ENCODE peak calls at places on chromosomes 11 and 22, in seven cellular contexts. L, M, W, G, Y, S and O are unnamed samples.
A peak's percentile ranks its signal among the peaks of the same experiment; 100 is the strongest.

GRCh38 chr22:27613099-27614089 is 188.2 kb downstream of the MN1 start:
- DNase-seq in L (no peak), M (no peak), W (no peak), G (no peak), Y (no peak), S (no peak), O (no peak)

GRCh38 chr11:94664336-94664735 is 97.2 kb downstream of the PIWIL4 start:
- DNase-seq in L (no peak), M (peak; percentile 5), W (peak; percentile 18), G (no peak), Y (no peak), S (no peak), O (no peak)

GRCh38 chr11:110966131-110966530 is 253.9 kb upstream of the ARHGAP20 start:
- DNase-seq in L (no peak), M (no peak), W (no peak), G (no peak), Y (no peak), S (no peak), O (no peak)

GRCh38 chr22:39530136-39530535 is 2.4 kb downstream of the RPS19BP1 start:
- DNase-seq in L (no peak), M (no peak), W (no peak), G (no peak), Y (no peak), S (no peak), O (no peak)

GRCh38 chr11:64251986-64252837 is 882 bp downstream of the PLCB3 start:
- DNase-seq in L (peak; percentile 66), M (no peak), W (no peak), G (no peak), Y (no peak), S (no peak), O (no peak)

GRCh38 chr11:117715801-117716200 is 81.2 kb downstream of the DSCAML1 start:
- DNase-seq in L (no peak), M (no peak), W (no peak), G (no peak), Y (no peak), S (no peak), O (no peak)

GRCh38 chr11:18684267-18684666 is 14.3 kb upstream of the TMEM86A start:
- DNase-seq in L (no peak), M (no peak), W (no peak), G (no peak), Y (no peak), S (no peak), O (no peak)

GRCh38 chr11:35170503-35170902 is 31.5 kb downstream of the CD44 start:
- DNase-seq in L (no peak), M (no peak), W (no peak), G (no peak), Y (peak; percentile 45), S (no peak), O (no peak)

GRCh38 chr11:282171-282570 is 4.0 kb downstream of the NLRP6 start:
- DNase-seq in L (no peak), M (no peak), W (no peak), G (no peak), Y (no peak), S (no peak), O (no peak)

GRCh38 chr11:15927866-15928217 is 428.5 kb downstream of the SOX6 start:
- DNase-seq in L (no peak), M (no peak), W (no peak), G (no peak), Y (no peak), S (no peak), O (no peak)

GRCh38 chr11:131899954-131900580 is 529.7 kb downstream of the NTM start:
- DNase-seq in L (no peak), M (no peak), W (no peak), G (no peak), Y (no peak), S (no peak), O (no peak)

GRCh38 chr11:131906963-131907362 is 536.5 kb downstream of the NTM start:
- DNase-seq in L (no peak), M (no peak), W (no peak), G (no peak), Y (no peak), S (no peak), O (no peak)

GRCh38 chr11:131908316-131908715 is 537.9 kb downstream of the NTM start:
- DNase-seq in L (no peak), M (no peak), W (no peak), G (no peak), Y (no peak), S (no peak), O (no peak)

GRCh38 chr11:131907371-131907770 is 537.0 kb downstream of the NTM start:
- DNase-seq in L (no peak), M (no peak), W (no peak), G (no peak), Y (no peak), S (no peak), O (no peak)

GRCh38 chr11:131904756-131905155 is 534.3 kb downstream of the NTM start:
- DNase-seq in L (no peak), M (no peak), W (no peak), G (no peak), Y (no peak), S (no peak), O (no peak)
- H3K27ac ChIP-seq in L (no peak overlapping the region), M (no peak overlapping the region), W (no peak overlapping the region), G (no peak overlapping the region), Y (no peak overlapping the region), S (no peak overlapping the region), O (no peak overlapping the region)

GRCh38 chr11:72885853-72886252 is 71.6 kb downstream of the ATG16L2 start:
- DNase-seq in L (no peak), M (no peak), W (no peak), G (no peak), Y (no peak), S (no peak), O (no peak)
- H3K27ac ChIP-seq in L (no peak overlapping the region), M (no peak overlapping the region), W (no peak overlapping the region), G (no peak overlapping the region), Y (no peak overlapping the region), S (no peak overlapping the region), O (no peak overlapping the region)

GRCh38 chr22:29334148-29334547 is 18.7 kb upstream of the RASL10A start:
- DNase-seq in L (no peak), M (no peak), W (no peak), G (no peak), Y (no peak), S (no peak), O (no peak)

GRCh38 chr22:29332886-29333496 is 17.5 kb upstream of the RASL10A start:
- DNase-seq in L (no peak), M (no peak), W (no peak), G (no peak), Y (no peak), S (no peak), O (no peak)

GRCh38 chr22:29335656-29336055 is 20.2 kb upstream of the RASL10A start:
- DNase-seq in L (no peak), M (no peak), W (no peak), G (no peak), Y (no peak), S (no peak), O (no peak)

GRCh38 chr22:29336751-29337490 is 21.4 kb upstream of the RASL10A start:
- DNase-seq in L (no peak), M (no peak), W (no peak), G (no peak), Y (no peak), S (no peak), O (no peak)

DNA sequence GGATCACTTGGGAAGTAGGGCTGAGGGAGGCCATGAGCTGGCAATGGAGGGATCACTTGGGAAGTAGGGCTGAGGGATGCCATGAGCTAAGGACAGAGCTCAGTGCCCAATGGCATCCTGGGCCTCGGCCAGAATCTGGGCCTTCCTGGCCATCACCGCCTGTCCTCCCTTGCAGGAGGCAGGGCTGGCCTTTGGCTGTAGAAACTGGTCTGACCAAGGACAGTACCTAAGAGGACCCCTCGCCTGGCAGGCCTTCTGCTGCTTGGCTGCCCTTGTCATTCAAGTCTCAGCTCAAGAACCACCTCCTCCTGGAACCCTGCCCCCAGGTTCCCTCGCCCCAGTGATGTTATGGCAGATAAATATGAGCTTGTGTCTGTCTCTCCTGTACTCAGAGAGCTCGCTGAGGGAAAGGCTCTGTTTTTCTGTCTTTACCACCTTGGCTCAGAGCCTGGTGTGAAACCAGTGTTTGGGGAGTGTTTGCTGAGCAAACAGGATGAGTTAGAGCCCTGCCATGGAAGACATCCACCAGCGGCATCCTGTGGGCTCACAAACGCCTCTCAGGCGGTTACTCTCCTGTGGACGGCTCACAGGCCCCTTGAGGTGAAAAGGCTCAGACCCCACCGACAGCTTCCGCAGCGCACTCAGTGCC is 19.3 kb upstream of the RASL10A start:
- DNase-seq in L (no peak), M (peak; percentile 15), W (no peak), G (no peak), Y (no peak), S (no peak), O (no peak)
- H3K27ac ChIP-seq in L (no peak overlapping the region), M (no peak overlapping the region), W (no peak overlapping the region), G (no peak overlapping the region), Y (no peak overlapping the region), S (no peak overlapping the region), O (no peak overlapping the region)

DNA sequence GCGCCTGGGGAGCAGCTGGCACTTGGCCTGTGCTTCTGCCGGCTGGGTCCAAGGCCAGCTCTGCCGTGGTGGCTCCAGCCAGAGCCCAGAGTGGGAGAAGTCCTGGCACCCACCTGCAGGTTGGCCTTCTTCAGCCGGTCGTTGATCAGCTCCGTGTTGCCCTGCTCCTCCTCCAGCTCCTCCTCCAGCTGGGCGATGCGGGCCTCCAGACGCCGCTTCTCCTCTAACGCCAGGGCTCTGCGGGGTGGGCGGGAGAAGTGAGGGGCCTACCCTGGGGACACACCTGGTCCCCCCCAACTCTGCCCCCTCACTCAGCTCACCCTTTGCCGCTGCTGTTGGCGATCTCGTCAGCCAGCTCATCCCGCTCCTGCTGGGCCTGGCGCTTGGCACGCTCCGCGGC is 32.6 kb downstream of the APOL1 start:
- DNase-seq in L (no peak), M (no peak), W (no peak), G (no peak), Y (no peak), S (no peak), O (no peak)
- H3K27ac ChIP-seq in L (no peak overlapping the region), M (no peak overlapping the region), W (no peak overlapping the region), G (no peak overlapping the region), Y (no peak overlapping the region), S (no peak overlapping the region), O (no peak overlapping the region)

GRCh38 chr11:12392672-12393071 is 15.3 kb downstream of the PARVA start:
- DNase-seq in L (no peak), M (no peak), W (no peak), G (no peak), Y (no peak), S (no peak), O (peak; percentile 41)
- H3K27ac ChIP-seq in L (no peak overlapping the region), M (no peak overlapping the region), W (no peak overlapping the region), G (no peak overlapping the region), Y (no peak overlapping the region), S (no peak overlapping the region), O (peak overlapping the region; percentile 85)